ENCODE peak calls at places on chromosomes 16 and 17, in four cellular contexts. M is Karpas-422, S is GM23248, B is cardiac muscle cell. X is an unnamed sample.

GRCh38 chr17:74117999-74118421 is 85.5 kb upstream of the RPL38 start:
- DNase-seq in M (no peak), S (no peak), B (peak; percentile 28), X (no peak)

GRCh38 chr17:47895254-47895855 is 681 bp upstream of the SP2 start:
- DNase-seq in M (peak; percentile 74), S (peak; percentile 76), B (no peak), X (no peak)

GRCh38 chr17:38656959-38657823 is 17.6 kb downstream of the EPOP start:
- DNase-seq in M (peak; percentile 85), S (no peak), B (no peak), X (peak; percentile 44)

GRCh38 chr16:12143776-12144175 is 167.2 kb downstream of the SNX29 start:
- DNase-seq in M (no peak), S (no peak), B (no peak), X (no peak)

GRCh38 chr16:87806246-87806607 is 40.4 kb upstream of the KLHDC4 start:
- DNase-seq in M (peak; percentile 82), S (peak; percentile 54), B (no peak), X (no peak)

GRCh38 chr16:84391151-84391873 is 23.0 kb downstream of the ATP2C2 start:
- DNase-seq in M (no peak), S (peak; percentile 40), B (no peak), X (peak; percentile 44)

GRCh38 chr16:15988268-15989013 is 39.0 kb downstream of the ABCC1 start:
- DNase-seq in M (no peak), S (no peak), B (peak; percentile 12), X (no peak)

GRCh38 chr16:86034421-86034919 is 135.5 kb downstream of the IRF8 start:
- DNase-seq in M (no peak), S (no peak), B (no peak), X (no peak)

GRCh38 chr16:82660078-82660645 is 33.4 kb downstream of the CDH13 start:
- DNase-seq in M (peak; percentile 66), S (peak; percentile 33), B (no peak), X (peak; percentile 15)

GRCh38 chr16:23448392-23448791 is 4.6 kb downstream of the COG7 start:
- DNase-seq in M (no peak), S (peak; percentile 21), B (no peak), X (no peak)

GRCh38 chr17:39617100-39617445 is 9.4 kb upstream of the NEUROD2 start:
- DNase-seq in M (no peak), S (no peak), B (no peak), X (no peak)

GRCh38 chr16:14354561-14355351 is 275.3 kb downstream of the PARN start:
- DNase-seq in M (peak; percentile 96), S (peak; percentile 56), B (no peak), X (no peak)

GRCh38 chr17:2059125-2059836 is 4.4 kb downstream of the HIC1 start:
- DNase-seq in M (no peak), S (no peak), B (no peak), X (no peak)

GRCh38 chr17:45677770-45678169 is 106.3 kb upstream of the CRHR1 start:
- DNase-seq in M (no peak), S (peak; percentile 20), B (no peak), X (peak; percentile 73)

GRCh38 chr16:62639890-62640289 is 603.7 kb upstream of the CDH8 start:
- DNase-seq in M (no peak), S (no peak), B (no peak), X (no peak)

GRCh38 chr16:30768583-30769181 is 6.6 kb downstream of the RNF40 start:
- DNase-seq in M (no peak), S (no peak), B (no peak), X (no peak)

GRCh38 chr16:1244881-1245280 is 4.4 kb downstream of the TPSAB1 start:
- DNase-seq in M (no peak), S (no peak), B (no peak), X (no peak)

GRCh38 chr16:89944773-89945172 is 3.8 kb upstream of the DEF8 start:
- DNase-seq in M (peak; percentile 75), S (no peak), B (no peak), X (no peak)

GRCh38 chr16:73020409-73020884 is 27.5 kb downstream of the ZFHX3 start:
- DNase-seq in M (no peak), S (peak; percentile 92), B (no peak), X (no peak)

GRCh38 chr17:12580640-12581039 is 85.0 kb upstream of the MYOCD start:
- DNase-seq in M (no peak), S (no peak), B (peak; percentile 57), X (no peak)

GRCh38 chr17:38451840-38452529 is 23.7 kb downstream of the ARHGAP23 start:
- DNase-seq in M (no peak), S (peak; percentile 93), B (no peak), X (no peak)

GRCh38 chr17:39735882-39736281 is 1.9 kb upstream of the GRB7 start:
- DNase-seq in M (no peak), S (no peak), B (no peak), X (no peak)

GRCh38 chr17:47717845-47718621 is 15.0 kb upstream of the TBX21 start:
- DNase-seq in M (no peak), S (peak; percentile 38), B (no peak), X (no peak)

GRCh38 chr17:3845361-3845753 is 689 bp downstream of the NCBP3 start:
- DNase-seq in M (peak; percentile 65), S (peak; percentile 58), B (no peak), X (no peak)

GRCh38 chr17:81365601-81366585 is 29.4 kb upstream of the BAHCC1 start:
- DNase-seq in M (peak; percentile 60), S (no peak), B (no peak), X (no peak)
- H3K4me3 ChIP-seq in M (no peak overlapping the region), S (peak overlapping the region; percentile 70), B (no peak overlapping the region), X (no peak overlapping the region)

DNA sequence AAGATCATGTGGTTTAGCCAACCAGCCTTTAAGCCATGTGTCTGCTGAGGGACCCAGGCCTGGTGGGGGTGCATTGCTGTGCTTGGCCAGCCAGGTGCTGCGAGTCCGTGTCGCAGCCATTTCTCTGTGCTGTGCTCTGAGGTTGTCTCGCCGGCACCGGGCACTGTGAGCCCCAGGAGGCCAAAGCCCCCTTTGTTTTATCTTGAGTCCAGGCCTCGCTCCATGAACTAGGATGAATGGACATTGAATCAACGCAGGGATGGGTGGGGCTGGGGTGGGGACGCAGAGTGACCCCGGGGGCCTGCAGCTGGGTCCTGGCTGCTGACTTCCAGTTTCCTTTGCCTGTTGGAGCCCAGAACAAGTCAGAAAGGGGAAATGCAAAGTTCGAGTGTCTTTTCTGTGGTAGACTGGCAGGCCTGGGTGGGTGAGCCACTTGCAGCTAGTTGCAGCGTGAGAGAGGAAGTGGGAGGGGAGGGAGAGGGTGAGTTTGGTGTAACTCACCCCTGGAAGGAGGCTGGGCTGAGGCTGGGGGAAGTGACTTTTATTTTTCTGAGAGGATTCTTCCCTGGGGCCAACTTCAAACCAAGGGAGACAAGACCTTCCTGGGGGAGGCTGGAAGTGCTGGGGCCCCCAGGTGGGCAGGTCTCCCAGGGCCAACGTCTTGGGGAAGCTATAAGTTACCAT is 324.7 kb downstream of the SEC14L1 start:
- DNase-seq in M (peak; percentile 95), S (peak; percentile 79), B (no peak), X (no peak)
- H3K27ac ChIP-seq in M (peak overlapping the region; percentile 97), S (peak overlapping the region; percentile 41), B (peak overlapping the region; percentile 96), X (no peak overlapping the region)

GRCh38 chr17:27853121-27853520 is 40.0 kb downstream of the LYRM9 start:
- DNase-seq in M (no peak), S (no peak), B (no peak), X (no peak)
- H3K4me3 ChIP-seq in M (no peak overlapping the region), S (no peak overlapping the region), B (no peak overlapping the region), X (no peak overlapping the region)

GRCh38 chr17:182164-182751 is 808 bp upstream of the DOC2B start:
- DNase-seq in M (no peak), S (no peak), B (no peak), X (no peak)

GRCh38 chr17:179066-179432 is 2.4 kb downstream of the DOC2B start:
- DNase-seq in M (no peak), S (peak; percentile 26), B (no peak), X (no peak)

GRCh38 chr17:179721-180379 is 1.6 kb downstream of the DOC2B start:
- DNase-seq in M (no peak), S (no peak), B (no peak), X (no peak)

GRCh38 chr17:181213-182163 is at the start of gene DOC2B:
- DNase-seq in M (no peak), S (peak; percentile 76), B (peak; percentile 74), X (peak; percentile 73)

GRCh38 chr17:180380-181212 is 854 bp downstream of the DOC2B start:
- DNase-seq in M (no peak), S (peak; percentile 24), B (peak; percentile 49), X (no peak)
- H3K27ac ChIP-seq in M (no peak overlapping the region), S (no peak overlapping the region), B (no peak overlapping the region), X (no peak overlapping the region)

DNA sequence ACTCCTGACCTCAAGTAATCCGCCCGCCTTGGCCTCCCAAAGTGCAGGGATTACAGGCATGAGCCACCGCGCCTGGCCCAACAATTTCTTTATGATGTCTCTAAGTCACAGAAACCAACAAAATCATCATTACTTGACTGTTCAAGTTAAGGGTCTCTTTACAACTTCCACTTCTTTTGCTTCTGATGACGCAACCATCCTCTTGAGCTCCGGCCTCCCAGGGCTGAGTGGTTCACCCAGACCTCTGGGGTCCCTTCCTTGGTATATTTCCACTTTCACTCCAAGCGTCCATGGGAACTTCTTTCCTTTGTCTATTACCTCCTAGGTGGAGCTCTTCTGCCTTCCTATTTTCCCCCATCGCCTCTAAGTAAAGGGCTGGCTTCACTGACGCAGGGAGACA is 253.7 kb downstream of the NTN1 start:
- DNase-seq in M (no peak), S (no peak), B (no peak), X (no peak)
- H3K4me3 ChIP-seq in M (no peak overlapping the region), S (no peak overlapping the region), B (no peak overlapping the region), X (no peak overlapping the region)

GRCh38 chr17:50018909-50019308 is 23.9 kb upstream of the DLX3 start:
- DNase-seq in M (no peak), S (no peak), B (no peak), X (no peak)
- H3K27ac ChIP-seq in M (no peak overlapping the region), S (no peak overlapping the region), B (no peak overlapping the region), X (no peak overlapping the region)

DNA sequence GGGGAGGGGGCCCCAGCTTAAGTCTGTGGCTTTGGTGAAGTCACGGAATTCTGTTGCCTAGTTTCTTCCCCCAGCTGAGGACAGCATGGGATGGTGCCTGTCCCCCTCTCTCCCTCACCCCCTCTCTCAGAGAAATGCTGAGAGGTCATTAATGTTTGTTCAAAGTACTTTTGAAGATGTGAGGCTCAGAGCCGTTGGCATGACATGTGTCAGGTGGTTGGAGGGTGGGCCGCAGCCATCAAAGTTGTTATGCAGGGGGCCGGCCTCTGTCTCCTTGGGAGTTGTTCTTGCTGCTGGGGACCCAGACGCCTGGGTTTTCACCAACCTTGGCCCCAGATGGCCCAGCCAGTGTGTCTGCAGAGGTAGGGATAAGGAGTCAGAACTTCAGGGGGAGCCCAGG is 3.0 kb downstream of the NKD1 start:
- DNase-seq in M (no peak), S (no peak), B (no peak), X (no peak)
- H3K4me3 ChIP-seq in M (no peak overlapping the region), S (no peak overlapping the region), B (no peak overlapping the region), X (no peak overlapping the region)

GRCh38 chr17:80482058-80482318 is 5.6 kb upstream of the NPTX1 start:
- DNase-seq in M (no peak), S (no peak), B (no peak), X (no peak)
- H3K27ac ChIP-seq in M (no peak overlapping the region), S (no peak overlapping the region), B (no peak overlapping the region), X (no peak overlapping the region)

GRCh38 chr17:17672453-17673368 is 8.5 kb upstream of the RAI1 start:
- DNase-seq in M (peak; percentile 66), S (no peak), B (no peak), X (no peak)
- H3K4me3 ChIP-seq in M (no peak overlapping the region), S (no peak overlapping the region), B (no peak overlapping the region), X (no peak overlapping the region)

X was measured in dorsolateral prefrontal cortex.